ENCODE peak calls at places on chromosomes 12 and 14, in nine cellular contexts. D, Q, Z, U, O, A, P, J and V are unnamed samples.

GRCh38 chr12:117679776-117680175 is 289.0 kb downstream of the KSR2 start:
- DNase-seq in J (no peak), D (no peak), U (no peak), A (no peak), O (peak; percentile 96), P (no peak), Q (no peak), Z (no peak), V (no peak)

GRCh38 chr14:105203701-105204100 is 22.6 kb upstream of the NUDT14 start:
- DNase-seq in D (no peak), O (no peak), A (no peak), U (no peak), Z (no peak), Q (no peak), P (no peak), J (no peak), V (no peak)

GRCh38 chr12:79174656-79175055 is 310.1 kb downstream of the SYT1 start:
- DNase-seq in Z (no peak), O (peak; percentile 70), A (no peak), Q (no peak), U (peak; percentile 42), P (peak; percentile 37), J (no peak), D (no peak), V (peak; percentile 33)

GRCh38 chr12:65084579-65084978 is 36.5 kb downstream of the WIF1 start:
- DNase-seq in O (no peak), U (no peak), J (no peak), Z (no peak), P (no peak), D (no peak), A (no peak), Q (no peak), V (no peak)

GRCh38 chr12:15123401-15123800 is 97.8 kb downstream of the RERG start:
- DNase-seq in D (no peak), J (no peak), Z (no peak), P (no peak), A (no peak), O (no peak), Q (no peak), U (no peak), V (no peak)

GRCh38 chr12:79635676-79636075 is 55.1 kb downstream of the PAWR start:
- DNase-seq in U (no peak), Q (no peak), Z (no peak), D (no peak), A (no peak), O (no peak), P (peak; percentile 2), J (no peak), V (no peak)

GRCh38 chr12:124599074-124599999 is 31.9 kb upstream of the NCOR2 start:
- DNase-seq in Q (no peak), O (peak; percentile 80), D (no peak), A (no peak), U (no peak), J (no peak), Z (no peak), P (peak; percentile 79), V (no peak)

GRCh38 chr12:127811988-127812387 is 455.0 kb upstream of the TMEM132C start:
- DNase-seq in P (no peak), Q (no peak), O (no peak), J (no peak), Z (no peak), A (no peak), U (no peak), D (no peak), V (no peak)

GRCh38 chr14:106586098-106586704 is 1059.8 kb downstream of the TMEM121 start:
- DNase-seq in Z (peak; percentile 42), O (no peak), Q (peak; percentile 66), D (no peak), P (peak; percentile 46), A (peak; percentile 40), J (peak; percentile 52), U (no peak), V (peak; percentile 12)

GRCh38 chr14:59695198-59695597 is 118.6 kb upstream of the CCDC175 start:
- DNase-seq in A (no peak), U (no peak), O (no peak), Q (no peak), P (no peak), Z (no peak), D (no peak), J (no peak), V (no peak)

GRCh38 chr14:51006781-51007211 is 62.5 kb upstream of the PYGL start:
- DNase-seq in O (peak; percentile 86), J (no peak), U (no peak), Q (no peak), A (no peak), P (peak; percentile 91), Z (no peak), D (peak; percentile 34), V (no peak)

GRCh38 chr14:61391119-61391518 is 69.7 kb downstream of the PRKCH start:
- DNase-seq in A (no peak), Z (no peak), U (no peak), D (no peak), P (no peak), O (no peak), J (no peak), Q (no peak), V (no peak)

GRCh38 chr12:116266631-116267349 is 10.7 kb downstream of the MED13L start:
- DNase-seq in A (no peak), P (no peak), U (no peak), O (no peak), Q (no peak), D (no peak), Z (no peak), J (no peak), V (no peak)

GRCh38 chr12:18383203-18383602 is 121.9 kb downstream of the PIK3C2G start:
- DNase-seq in Z (no peak), D (no peak), U (no peak), A (no peak), J (no peak), Q (no peak), P (no peak), O (peak; percentile 79), V (no peak)

GRCh38 chr12:56151672-56152131 is 685 bp upstream of the MYL6B start:
- DNase-seq in O (peak; percentile 56), U (peak; percentile 44), J (peak; percentile 56), D (peak; percentile 63), A (peak; percentile 30), P (no peak), Z (peak; percentile 68), Q (peak; percentile 40), V (peak; percentile 40)

GRCh38 chr12:198708-199107 is 15.2 kb downstream of the SLC6A12 start:
- DNase-seq in O (no peak), P (no peak), J (no peak), Z (no peak), D (no peak), A (no peak), U (no peak), Q (no peak), V (no peak)

GRCh38 chr14:34368115-34368970 is 93.7 kb downstream of the SPTSSA start:
- DNase-seq in J (no peak), Z (no peak), O (peak; percentile 30), P (peak; percentile 77), A (no peak), Q (no peak), D (no peak), U (no peak), V (no peak)

GRCh38 chr12:49585477-49586445 is 17.8 kb upstream of the MCRS1 start:
- DNase-seq in J (no peak), U (no peak), Q (no peak), Z (no peak), D (no peak), P (no peak), O (no peak), A (no peak), V (no peak)

GRCh38 chr12:124231980-124232653 is 62.8 kb upstream of the RFLNA start:
- DNase-seq in U (no peak), Q (no peak), O (no peak), P (no peak), D (peak; percentile 59), J (no peak), Z (peak; percentile 83), A (no peak), V (peak; percentile 13)

GRCh38 chr12:68416350-68416749 is 84.2 kb upstream of the MDM1 start:
- DNase-seq in A (no peak), O (no peak), Q (no peak), U (no peak), Z (no peak), P (no peak), D (no peak), J (no peak), V (no peak)

GRCh38 chr12:26643532-26644315 is 189.3 kb downstream of the ITPR2 start:
- DNase-seq in Z (no peak), A (no peak), O (no peak), P (no peak), J (no peak), D (no peak), Q (no peak), U (no peak), V (no peak)